ENCODE peak calls at places on chromosome 16, in six cellular contexts. C is GM12878, D is transverse colon, O is HL-60, M is endothelial cell of umbilical vein, P is H1. K is an unnamed sample.

GRCh38 chr16:65301029-65301428 is 179.2 kb upstream of the CDH11 start:
- DNase-seq in D (no peak), P (no peak), M (no peak), C (no peak), O (no peak), K (no peak)

GRCh38 chr16:88964636-88965035 is 12.4 kb downstream of the CBFA2T3 start:
- DNase-seq in O (no peak), M (no peak), P (no peak), D (no peak), C (no peak), K (no peak)

GRCh38 chr16:64539811-64540210 is 582.1 kb downstream of the CDH11 start:
- DNase-seq in P (no peak), D (no peak), M (no peak), O (no peak), C (no peak), K (no peak)

GRCh38 chr16:14423344-14423743 is 206.7 kb downstream of the PARN start:
- DNase-seq in O (no peak), C (no peak), M (no peak), D (no peak), P (no peak), K (no peak)

GRCh38 chr16:74623214-74623842 is 16.4 kb upstream of the GLG1 start:
- DNase-seq in O (no peak), D (no peak), M (peak; percentile 73), C (no peak), P (no peak), K (no peak)

GRCh38 chr16:67449328-67449727 is 18.4 kb downstream of the HSD11B2 start:
- DNase-seq in D (no peak), C (no peak), M (no peak), O (no peak), P (no peak), K (no peak)

GRCh38 chr16:17068524-17068923 is 402.2 kb downstream of the XYLT1 start:
- DNase-seq in M (no peak), D (no peak), O (no peak), P (no peak), C (peak; percentile 78), K (no peak)

GRCh38 chr16:2224183-2224486 is 744 bp downstream of the E4F1 start:
- DNase-seq in P (no peak), D (no peak), M (peak; percentile 71), O (no peak), C (no peak), K (no peak)

GRCh38 chr16:3641801-3642396 is 12.6 kb upstream of the DNASE1 start:
- DNase-seq in M (no peak), D (no peak), C (no peak), O (no peak), P (peak; percentile 34), K (no peak)

GRCh38 chr16:27222499-27223225 is 19.3 kb downstream of the KDM8 start:
- DNase-seq in M (no peak), P (no peak), D (peak; percentile 29), O (no peak), C (no peak), K (no peak)

GRCh38 chr16:57818377-57819055 is 16.2 kb upstream of the KIFC3 start:
- DNase-seq in P (no peak), O (no peak), M (no peak), C (no peak), D (no peak), K (no peak)

GRCh38 chr16:56993204-56993603 is 3.8 kb downstream of the NLRC5 start:
- DNase-seq in D (no peak), O (no peak), P (no peak), C (no peak), M (no peak), K (no peak)

GRCh38 chr16:74611721-74612120 is 4.8 kb upstream of the GLG1 start:
- DNase-seq in M (no peak), O (no peak), P (no peak), C (no peak), D (no peak), K (no peak)

GRCh38 chr16:77760800-77761199 is 27.6 kb upstream of the VAT1L start:
- DNase-seq in C (no peak), O (no peak), D (no peak), P (no peak), M (no peak), K (no peak)

GRCh38 chr16:74936902-74937560 is 47.9 kb downstream of the WDR59 start:
- DNase-seq in M (no peak), O (peak; percentile 62), P (no peak), D (no peak), C (peak; percentile 50), K (no peak)

GRCh38 chr16:3915438-3916250 is 35.1 kb upstream of the CREBBP start:
- DNase-seq in C (no peak), P (no peak), O (no peak), M (no peak), D (no peak), K (no peak)

GRCh38 chr16:27326738-27327585 is 13.2 kb downstream of the IL4R start:
- DNase-seq in P (peak; percentile 88), O (peak; percentile 88), D (peak; percentile 77), C (no peak), M (peak; percentile 78), K (no peak)

GRCh38 chr16:29881050-29881449 is 18.0 kb upstream of the CDIPT start:
- DNase-seq in D (no peak), O (no peak), M (no peak), P (no peak), C (no peak), K (no peak)

GRCh38 chr16:79500305-79500704 is 100.2 kb downstream of the MAF start:
- DNase-seq in C (no peak), D (no peak), O (no peak), P (no peak), M (no peak), K (no peak)
- H3K27ac ChIP-seq in C (no peak overlapping the region), D (no peak overlapping the region), O (no peak overlapping the region), P (no peak overlapping the region), M (no peak overlapping the region), K (no peak overlapping the region)

GRCh38 chr16:81556715-81557284 is 112.2 kb downstream of the CMIP start:
- DNase-seq in P (no peak), M (no peak), C (no peak), O (no peak), D (no peak), K (no peak)
- TF ChIP-seq POLR2AphosphoS5 in P (no peak), M (no peak), C (no peak), O (no peak), D (no peak), K (no peak)

GRCh38 chr16:72783716-72784320 is 264.1 kb downstream of the ZFHX3 start:
- DNase-seq in C (peak; percentile 5), O (no peak), M (no peak), P (no peak), D (no peak), K (no peak)
- H3K27ac ChIP-seq in C (no peak overlapping the region), O (no peak overlapping the region), M (no peak overlapping the region), P (no peak overlapping the region), D (no peak overlapping the region), K (no peak overlapping the region)

GRCh38 chr16:82699262-82699661 is 72.5 kb downstream of the CDH13 start:
- DNase-seq in M (no peak), D (no peak), P (no peak), C (no peak), O (no peak), K (no peak)

GRCh38 chr16:82703156-82703555 is 76.4 kb downstream of the CDH13 start:
- DNase-seq in O (no peak), P (no peak), D (no peak), C (no peak), M (no peak), K (no peak)

GRCh38 chr16:82700541-82701240 is 73.9 kb downstream of the CDH13 start:
- DNase-seq in C (peak; percentile 12), O (no peak), M (peak; percentile 84), P (no peak), D (no peak), K (no peak)

GRCh38 chr16:82701302-82702022 is 74.7 kb downstream of the CDH13 start:
- DNase-seq in P (no peak), C (no peak), O (no peak), M (no peak), D (no peak), K (no peak)

GRCh38 chr16:82699711-82700495 is 73.1 kb downstream of the CDH13 start:
- DNase-seq in P (no peak), C (no peak), O (no peak), D (no peak), M (peak; percentile 96), K (no peak)
- TF ChIP-seq POLR2AphosphoS5 in P (no peak), C (no peak), O (no peak), D (peak; percentile 48), M (no peak), K (no peak)

DNA sequence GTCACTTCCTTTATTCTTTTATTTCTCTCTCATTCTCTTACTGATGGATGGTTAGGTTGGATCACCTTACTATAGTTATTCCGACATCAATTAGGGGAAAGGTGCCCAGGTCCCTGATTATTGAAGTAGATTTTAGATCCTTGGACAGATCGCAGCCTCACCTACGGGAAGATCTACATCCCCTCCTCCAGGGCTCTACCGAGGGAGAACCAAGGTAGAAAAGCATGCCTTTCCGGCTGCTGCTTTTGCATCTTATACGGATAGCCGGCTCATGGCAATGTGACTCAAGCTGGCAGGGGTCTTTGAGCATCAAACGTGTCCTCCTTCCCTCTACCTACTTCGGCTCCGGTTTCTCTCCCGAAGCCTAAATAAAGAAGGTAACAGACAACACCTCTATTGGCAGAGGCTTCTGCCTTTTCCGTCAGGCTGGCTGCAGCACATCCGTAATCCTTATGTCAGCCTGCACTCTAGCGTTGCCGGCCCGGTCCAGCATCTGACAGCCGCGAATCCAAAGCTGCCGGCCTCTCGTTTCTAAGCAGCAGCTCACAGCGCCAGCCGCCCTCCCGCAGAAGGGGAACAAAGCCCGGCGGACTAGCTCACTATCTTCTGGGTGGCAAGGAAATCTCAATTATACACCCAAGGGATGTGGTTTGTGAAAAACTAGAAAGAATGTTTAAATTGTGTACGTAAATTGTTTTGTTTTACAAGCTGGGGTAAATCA is 46.9 kb downstream of the IRX6 start:
- DNase-seq in D (peak; percentile 15), P (peak; percentile 74), M (no peak), O (no peak), C (no peak), K (no peak)
- H3K27ac ChIP-seq in D (no peak overlapping the region), P (no peak overlapping the region), M (no peak overlapping the region), O (no peak overlapping the region), C (no peak overlapping the region), K (no peak overlapping the region)

GRCh38 chr16:79437764-79438728 is 162.5 kb downstream of the MAF start:
- DNase-seq in D (no peak), P (peak; percentile 59), O (no peak), C (no peak), M (no peak), K (no peak)
- TF ChIP-seq POLR2AphosphoS5 in D (no peak), P (no peak), O (no peak), C (no peak), M (no peak), K (no peak)

GRCh38 chr16:84749815-84750214 is 50.0 kb downstream of the USP10 start:
- DNase-seq in P (no peak), O (no peak), D (no peak), M (no peak), C (no peak), K (no peak)
- H3K27ac ChIP-seq in P (no peak overlapping the region), O (no peak overlapping the region), D (peak overlapping the region; percentile 63), M (no peak overlapping the region), C (no peak overlapping the region), K (no peak overlapping the region)